ENCODE peak calls at places on chromosome 4, in nine cellular contexts. J is nephron progenitor cell; A is omental fat pad; W is colonic mucosa; T is upper lobe of right lung; G is CD8-positive, alpha-beta T cell; S is dorsolateral prefrontal cortex; H is neural crest cell; U is fibroblast of mammary gland. Q is an unnamed sample.

GRCh38 chr4:7557447-7557846 is 122.7 kb upstream of the PSAPL1 start:
- DNase-seq in T (no peak), U (peak), J (no peak), A (no peak), G (no peak), S (no peak), H (no peak), W (no peak), Q (peak)

GRCh38 chr4:6362243-6362885 is 92.7 kb downstream of the WFS1 start:
- DNase-seq in H (no peak), G (no peak), T (no peak), W (no peak), S (no peak), U (no peak), J (no peak), A (no peak), Q (no peak)

GRCh38 chr4:86970447-86971354 is 35.9 kb downstream of the AFF1 start:
- DNase-seq in U (no peak), G (no peak), H (no peak), J (no peak), S (no peak), T (no peak), A (no peak), W (no peak), Q (peak)

GRCh38 chr4:187908079-187908501 is 87.5 kb upstream of the ZFP42 start:
- DNase-seq in H (no peak), T (no peak), G (no peak), S (peak), U (peak), W (no peak), A (no peak), J (no peak), Q (peak)

GRCh38 chr4:144178414-144178813 is 37.9 kb upstream of the GYPA start:
- DNase-seq in U (no peak), T (no peak), G (no peak), J (no peak), W (no peak), H (no peak), S (no peak), A (no peak), Q (no peak)

GRCh38 chr4:78951862-78952472 is 12.7 kb upstream of the PAQR3 start:
- DNase-seq in S (no peak), A (no peak), J (peak), W (no peak), U (peak), G (peak), T (no peak), H (peak), Q (peak)

GRCh38 chr4:156933633-156934258 is 37.9 kb downstream of the PDGFC start:
- DNase-seq in H (no peak), S (no peak), J (no peak), A (no peak), W (no peak), T (no peak), G (no peak), U (peak), Q (peak)

GRCh38 chr4:181008164-181008563 is 1235.0 kb upstream of the TENM3 start:
- DNase-seq in U (peak), A (no peak), G (no peak), S (no peak), J (no peak), W (no peak), T (no peak), H (no peak), Q (no peak)

GRCh38 chr4:123833156-123833555 is 436.6 kb downstream of the SPRY1 start:
- DNase-seq in J (no peak), W (no peak), S (no peak), A (no peak), U (peak), T (no peak), G (no peak), H (no peak), Q (peak)

DNA sequence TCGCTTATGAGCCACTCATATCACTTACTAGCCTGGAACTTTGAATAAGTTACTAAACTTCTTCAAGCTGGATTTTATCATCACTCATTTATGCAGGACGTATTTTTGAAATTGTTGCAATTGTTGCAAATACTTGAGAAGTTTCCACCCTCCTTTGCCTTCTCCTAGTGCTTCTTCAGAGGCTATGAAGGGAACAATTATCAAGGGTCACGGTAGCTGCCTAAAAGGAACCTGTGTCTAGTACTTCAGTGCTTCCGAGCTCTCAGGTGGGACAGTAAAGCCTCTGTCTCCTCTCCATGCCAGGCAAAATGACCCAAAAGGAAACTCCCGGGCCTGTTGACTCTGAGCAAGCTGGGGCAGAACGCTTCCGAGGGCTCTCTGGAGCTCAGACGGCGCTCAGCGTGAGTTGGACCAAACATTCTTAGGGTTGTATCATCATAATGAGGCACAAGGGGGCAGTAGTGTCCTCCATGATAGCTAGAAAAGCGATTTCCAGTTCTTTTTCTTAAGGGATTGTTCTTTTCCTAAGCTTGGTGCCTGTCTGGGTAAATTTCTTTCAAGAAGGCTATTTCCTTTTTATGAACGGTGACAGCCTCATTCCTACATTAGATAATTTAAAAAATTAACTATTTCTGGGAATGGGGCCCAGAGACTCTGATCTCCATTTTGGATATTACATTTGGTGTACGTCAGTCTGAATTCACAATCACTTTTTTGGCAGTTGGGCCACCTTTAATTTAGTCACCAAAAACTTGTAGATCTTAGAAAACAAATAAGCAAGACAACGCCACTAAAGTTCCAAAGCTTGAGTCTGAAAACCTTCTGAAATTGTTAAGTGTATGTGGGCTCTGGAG is 73.1 kb downstream of the PACRGL start:
- DNase-seq in J (peak), T (no peak), U (peak), W (peak), G (no peak), A (no peak), S (no peak), H (peak), Q (peak)
- TF ChIP-seq CTCF in J (peak), T (peak), U (peak), W (peak), G (peak), A (no peak), S (peak), H (peak), Q (peak)

DNA sequence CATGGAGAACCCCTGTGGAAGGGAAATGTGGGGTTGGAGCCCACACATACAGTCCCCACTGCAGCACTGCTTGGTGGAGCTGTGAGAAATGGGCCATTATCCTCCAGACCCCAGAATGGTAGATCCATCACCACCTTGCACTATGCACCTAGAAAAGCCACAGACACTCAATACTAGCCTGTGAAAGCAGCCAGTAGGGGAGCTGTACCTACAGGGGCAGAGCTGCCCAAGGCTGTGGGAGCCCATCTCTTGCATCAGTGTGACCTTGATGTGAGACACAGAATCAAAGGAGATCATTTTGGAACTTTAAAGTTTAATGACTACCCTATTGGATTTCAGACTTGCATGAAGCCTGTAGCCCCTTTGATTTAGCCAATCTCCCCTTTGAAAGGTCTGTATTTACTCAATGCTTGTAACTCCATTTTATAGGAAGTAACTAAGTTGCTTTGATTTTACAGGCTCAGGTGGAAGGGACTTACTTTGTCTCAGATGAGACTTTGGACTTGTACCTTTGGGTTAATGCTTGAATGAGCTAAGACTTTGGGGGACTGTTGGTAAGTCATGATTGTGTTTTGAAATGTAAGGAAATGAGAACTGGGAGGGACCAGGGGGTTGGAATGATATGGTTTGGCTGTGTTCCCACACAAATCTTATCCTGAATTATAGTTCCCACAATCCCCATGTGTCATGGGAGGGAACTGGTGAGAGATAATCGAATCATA is 352.7 kb downstream of the INPP4B start:
- DNase-seq in G (no peak), A (no peak), S (no peak), T (no peak), J (no peak), U (peak), H (no peak), W (no peak), Q (peak)
- TF ChIP-seq CTCF in G (no peak), A (no peak), S (no peak), T (no peak), J (no peak), U (no peak), H (no peak), W (no peak), Q (no peak)

DNA sequence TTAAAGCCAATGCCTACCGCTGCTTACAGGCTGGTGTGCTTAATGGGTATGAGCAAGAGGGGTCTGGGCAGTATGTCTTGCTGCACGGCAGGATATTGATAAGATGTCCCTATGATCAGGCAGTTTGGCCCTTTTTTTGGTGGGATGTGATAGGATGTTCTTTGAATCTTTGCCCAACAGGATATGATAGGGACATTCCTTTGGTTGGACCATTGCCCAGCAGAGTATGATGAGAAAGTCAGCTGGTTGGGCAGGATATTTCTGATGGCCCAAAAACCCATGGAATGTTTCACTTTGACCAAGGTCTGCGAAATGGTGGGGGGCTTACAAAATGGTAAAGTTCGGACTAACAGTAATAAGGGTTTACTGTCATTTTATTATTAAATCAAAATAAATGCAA is 1060.6 kb downstream of the STIM2 start:
- DNase-seq in H (no peak), W (no peak), J (no peak), U (peak), A (no peak), G (no peak), S (no peak), T (no peak), Q (peak)
- TF ChIP-seq CTCF in H (no peak), W (no peak), J (no peak), U (no peak), A (no peak), G (no peak), S (no peak), T (no peak), Q (no peak)

GRCh38 chr4:110480031-110480549 is 4.1 kb downstream of the ENPEP start:
- DNase-seq in T (no peak), S (no peak), W (no peak), G (no peak), A (no peak), H (no peak), J (no peak), U (peak), Q (peak)
- TF ChIP-seq CTCF in T (no peak), S (no peak), W (no peak), G (no peak), A (no peak), H (peak), J (no peak), U (peak), Q (peak)

GRCh38 chr4:158410272-158410671 is 111.4 kb upstream of the RXFP1 start:
- DNase-seq in J (no peak), T (no peak), U (peak), G (no peak), S (no peak), A (no peak), H (no peak), W (no peak), Q (peak)
- TF ChIP-seq CTCF in J (no peak), T (no peak), U (peak), G (no peak), S (no peak), A (no peak), H (no peak), W (no peak), Q (peak)